ENCODE peak calls at places on chromosomes 4 and X, in eight cellular contexts. B, X, I, Y, S, J, Q and R are unnamed samples.

GRCh38 chr4:103054030-103054429 is 22.5 kb downstream of the SLC9B2 start:
- DNase-seq in Q (no peak), J (no peak), S (no peak), I (no peak), Y (no peak), X (no peak), B (no peak), R (no peak)

GRCh38 chr4:78776729-78777555 is 792 bp downstream of the BMP2K start:
- DNase-seq in S (peak), I (no peak), Q (no peak), J (peak), Y (peak), X (no peak), B (peak), R (peak)

GRCh38 chr4:76637704-76638361 is 202.8 kb downstream of the SHROOM3 start:
- DNase-seq in Y (no peak), Q (no peak), J (no peak), I (no peak), B (no peak), X (no peak), S (no peak), R (no peak)

GRCh38 chr4:81747242-81747930 is 275.7 kb upstream of the RASGEF1B start:
- DNase-seq in I (no peak), B (no peak), Q (no peak), S (no peak), J (peak), Y (no peak), X (no peak), R (no peak)

GRCh38 chr4:112523008-112523440 is 7.0 kb upstream of the NEUROG2 start:
- DNase-seq in J (peak), Q (no peak), S (no peak), I (no peak), X (no peak), Y (peak), B (no peak), R (peak)

GRCh38 chrX:1488745-1489144 is 36.0 kb upstream of the ASMTL start:
- DNase-seq in Q (no peak), B (no peak), Y (no peak), X (no peak), I (no peak), S (no peak), J (no peak), R (no peak)

GRCh38 chr4:88737304-88738015 is 39.8 kb upstream of the NAP1L5 start:
- DNase-seq in J (peak), S (no peak), Q (no peak), Y (no peak), I (no peak), B (peak), X (no peak), R (peak)

GRCh38 chr4:76147454-76148141 is 599 bp downstream of the NUP54 start:
- DNase-seq in I (peak), J (peak), S (peak), Y (peak), Q (peak), X (peak), B (peak), R (no peak)

GRCh38 chrX:21487832-21488231 is 113.6 kb downstream of the CNKSR2 start:
- DNase-seq in I (no peak), Y (no peak), X (no peak), J (no peak), Q (no peak), S (no peak), B (no peak), R (no peak)

GRCh38 chr4:23320881-23321612 is 568.8 kb downstream of the PPARGC1A start:
- DNase-seq in S (no peak), Y (no peak), Q (no peak), B (no peak), X (no peak), I (no peak), J (no peak), R (no peak)

GRCh38 chr4:189143255-189143654 is 797.4 kb upstream of the FRG1 start:
- DNase-seq in J (no peak), Q (no peak), B (no peak), Y (no peak), S (no peak), I (peak), X (no peak), R (no peak)

GRCh38 chr4:140609548-140610425 is 41.0 kb upstream of the UCP1 start:
- DNase-seq in B (peak), X (no peak), J (peak), I (peak), Q (no peak), S (no peak), Y (no peak), R (no peak)

GRCh38 chr4:127143460-127144190 is 489.1 kb upstream of the INTU start:
- DNase-seq in J (no peak), Q (no peak), Y (no peak), S (no peak), I (no peak), X (no peak), B (no peak), R (no peak)

GRCh38 chrX:40007746-40008705 is 89.7 kb downstream of the BCOR start:
- DNase-seq in X (no peak), Q (no peak), I (no peak), B (no peak), S (no peak), J (no peak), Y (no peak), R (no peak)

GRCh38 chrX:20789103-20789502 is 522.4 kb upstream of the RPS6KA3 start:
- DNase-seq in B (no peak), I (no peak), J (no peak), X (no peak), Q (no peak), Y (no peak), S (no peak), R (no peak)

GRCh38 chr4:113146876-113147358 is 97.5 kb downstream of the ANK2 start:
- DNase-seq in S (no peak), J (peak), Y (no peak), X (no peak), Q (no peak), I (no peak), B (peak), R (peak)

GRCh38 chr4:30716158-30716557 is 4.0 kb upstream of the PCDH7 start:
- DNase-seq in J (peak), X (no peak), I (no peak), Q (no peak), Y (no peak), S (no peak), B (no peak), R (no peak)

GRCh38 chr4:26866203-26866602 is 5.6 kb downstream of the STIM2 start:
- DNase-seq in S (no peak), B (no peak), Q (no peak), J (no peak), X (no peak), I (no peak), Y (no peak), R (no peak)

GRCh38 chr4:48739560-48740019 is 40.5 kb downstream of the FRYL start:
- DNase-seq in Y (no peak), S (no peak), X (no peak), B (no peak), I (no peak), J (no peak), Q (no peak), R (no peak)

GRCh38 chrX:151722241-151722846 is 6.5 kb downstream of the FATE1 start:
- DNase-seq in Q (no peak), Y (no peak), S (no peak), X (peak), I (no peak), B (peak), J (no peak), R (peak)

GRCh38 chrX:47179221-47179927 is 14.3 kb upstream of the UBA1 start:
- DNase-seq in Y (peak), B (no peak), S (no peak), X (no peak), J (no peak), Q (peak), I (no peak), R (no peak)

GRCh38 chr4:17597517-17597916 is 16.9 kb upstream of the MED28 start:
- DNase-seq in I (no peak), Q (no peak), Y (no peak), J (no peak), X (no peak), B (no peak), S (no peak), R (no peak)

GRCh38 chr4:140640150-140640748 is 71.5 kb upstream of the UCP1 start:
- DNase-seq in I (no peak), S (no peak), J (no peak), Q (no peak), B (no peak), Y (no peak), X (no peak), R (no peak)

GRCh38 chrX:148500428-148501120 is at the start of gene AFF2:
- DNase-seq in S (peak), X (no peak), J (peak), Q (no peak), I (no peak), Y (peak), B (peak), R (peak)

GRCh38 chr4:183430317-183430986 is 14.0 kb upstream of the CDKN2AIP start:
- DNase-seq in I (no peak), Y (no peak), S (no peak), Q (no peak), X (no peak), J (no peak), B (no peak), R (no peak)

GRCh38 chrX:24241822-24242648 is 71.8 kb downstream of the SUPT20HL2 start:
- DNase-seq in J (peak), Q (no peak), Y (no peak), X (no peak), S (no peak), I (no peak), B (peak), R (no peak)

GRCh38 chr4:153232768-153233167 is 28.5 kb downstream of the TRIM2 start:
- DNase-seq in B (peak), S (no peak), I (no peak), X (no peak), Y (no peak), Q (no peak), J (no peak), R (no peak)

GRCh38 chr4:40350627-40351227 is 15.6 kb downstream of the CHRNA9 start:
- DNase-seq in Q (no peak), S (no peak), Y (no peak), J (no peak), B (no peak), X (no peak), I (no peak), R (no peak)

GRCh38 chr4:83109480-83110221 is 4.9 kb downstream of the PLAC8 start:
- DNase-seq in J (peak), B (peak), X (no peak), Y (peak), Q (no peak), I (no peak), S (peak), R (peak)

GRCh38 chr4:25457053-25457715 is 80.1 kb downstream of the ANAPC4 start:
- DNase-seq in X (no peak), S (no peak), J (no peak), Y (no peak), I (no peak), Q (no peak), B (no peak), R (no peak)

GRCh38 chrX:150857453-150857852 is 41.0 kb downstream of the CD99L2 start:
- DNase-seq in B (no peak), I (no peak), Q (no peak), S (no peak), X (no peak), J (peak), Y (no peak), R (no peak)

GRCh38 chrX:18887821-18888205 is 96.1 kb downstream of the PHKA2 start:
- DNase-seq in Y (no peak), Q (no peak), I (no peak), S (no peak), J (no peak), B (no peak), X (no peak), R (no peak)

GRCh38 chrX:49237060-49237459 is 1.8 kb downstream of the CCDC22 start:
- DNase-seq in B (no peak), S (peak), Q (no peak), X (no peak), I (no peak), Y (peak), J (no peak), R (peak)

GRCh38 chr4:174365018-174365587 is 81.4 kb downstream of the CEP44 start:
- DNase-seq in Q (no peak), B (no peak), Y (no peak), S (no peak), I (no peak), X (no peak), J (peak), R (peak)

GRCh38 chr4:4260185-4260751 is 12.2 kb upstream of the TMEM128 start:
- DNase-seq in S (no peak), Y (peak), X (no peak), I (no peak), J (peak), Q (no peak), B (no peak), R (peak)

GRCh38 chrX:130560558-130560957 is 158.8 kb downstream of the RBMX2 start:
- DNase-seq in I (no peak), X (no peak), B (no peak), J (no peak), Q (no peak), S (no peak), Y (no peak), R (no peak)

GRCh38 chr4:99028187-99028586 is 32.7 kb downstream of the METAP1 start:
- DNase-seq in Y (no peak), X (no peak), I (no peak), J (no peak), B (no peak), S (no peak), Q (no peak), R (no peak)

GRCh38 chrX:135596495-135596894 is 76.0 kb downstream of the INTS6L start:
- DNase-seq in Y (peak), S (peak), X (no peak), J (peak), I (no peak), Q (no peak), B (peak), R (peak)

GRCh38 chrX:10326578-10326977 is 169.8 kb downstream of the CLCN4 start:
- DNase-seq in Y (peak), X (no peak), J (no peak), Q (no peak), I (no peak), B (peak), S (no peak), R (no peak)
- TF ChIP-seq CTCF in Y (no peak), X (no peak), J (no peak), Q (no peak), I (peak), B (no peak), S (no peak), R (peak)

DNA sequence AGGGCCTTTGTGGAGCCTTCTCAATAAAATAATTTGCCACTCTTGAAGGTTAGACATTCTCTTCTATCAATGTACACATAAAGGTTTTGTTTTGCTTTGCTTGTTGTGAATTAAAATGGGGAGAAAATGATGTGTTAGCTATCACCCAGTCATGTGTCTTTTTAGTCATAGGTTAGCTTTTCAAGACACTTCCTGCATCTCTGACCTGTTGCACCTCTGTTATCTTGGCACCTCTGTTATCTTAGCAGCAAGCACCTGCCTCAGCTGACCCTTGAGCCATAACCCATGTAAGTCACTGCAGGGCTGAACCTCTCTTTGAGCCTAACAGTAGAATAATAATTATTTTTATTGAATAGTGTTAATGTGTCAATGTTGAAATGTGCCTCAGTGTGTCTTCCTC is 1.0 kb downstream of the TMEM144 start:
- DNase-seq in X (no peak), I (no peak), J (no peak), B (peak), Y (no peak), Q (no peak), S (no peak), R (no peak)
- H3K4me3 ChIP-seq in X (peak), I (peak), J (peak), B (peak), Y (peak), Q (peak), S (peak), R (no peak)

GRCh38 chrX:109393859-109394258 is 88.0 kb downstream of the GUCY2F start:
- DNase-seq in B (no peak), Y (no peak), X (no peak), Q (no peak), I (no peak), J (peak), S (no peak), R (no peak)
- TF ChIP-seq CTCF in B (no peak), Y (no peak), X (no peak), Q (no peak), I (peak), J (peak), S (no peak), R (peak)

DNA sequence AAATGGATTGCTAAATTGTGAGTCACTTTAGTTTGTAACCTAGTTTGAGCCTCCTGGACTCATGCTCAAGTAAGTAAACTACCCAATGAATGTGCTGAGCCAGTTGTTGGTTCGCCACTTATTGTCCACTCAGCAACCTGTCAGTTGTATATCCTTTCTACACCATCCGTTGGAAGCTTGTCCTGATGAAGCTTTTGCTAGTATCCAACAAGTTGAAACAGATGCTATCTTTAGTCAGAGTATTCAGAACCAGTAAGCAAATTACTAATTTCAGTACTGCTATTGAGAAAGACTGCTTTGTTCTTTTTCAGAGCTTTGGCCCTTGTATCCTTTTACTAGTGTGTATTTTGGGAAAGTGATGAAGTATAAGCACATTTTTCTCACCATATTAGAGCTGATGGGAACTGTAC is 4.3 kb upstream of the NAA15 start:
- DNase-seq in S (no peak), Y (no peak), Q (no peak), J (peak), I (no peak), X (no peak), B (no peak), R (no peak)
- H3K4me3 ChIP-seq in S (no peak), Y (no peak), Q (no peak), J (no peak), I (no peak), X (no peak), B (no peak), R (no peak)